ENCODE peak calls at places on chromosome 10, in seven cellular contexts. One of them, this sample, is unnamed.

GRCh38 chr10:101817542-101818118 is 614 bp downstream of the OGA start:
- DNase-seq in hepatocyte: peak; percentile 90
- DNase-seq in upper lobe of right lung: peak; percentile 94
- DNase-seq in spleen: peak; percentile 93
- DNase-seq in CD8-positive, alpha-beta memory T cell: no peak
- DNase-seq in brain microvascular endothelial cell: peak; percentile 92
- DNase-seq in heart left ventricle: peak; percentile 88
- DNase-seq in this sample: peak; percentile 90

GRCh38 chr10:131193923-131194322 is 117.6 kb downstream of the TCERG1L start:
- DNase-seq in hepatocyte: no peak
- DNase-seq in upper lobe of right lung: peak; percentile 40
- DNase-seq in spleen: peak; percentile 58
- DNase-seq in CD8-positive, alpha-beta memory T cell: no peak
- DNase-seq in brain microvascular endothelial cell: no peak
- DNase-seq in heart left ventricle: no peak
- DNase-seq in this sample: no peak

GRCh38 chr10:30818010-30818660 is 188.6 kb upstream of the LYZL2 start:
- DNase-seq in hepatocyte: no peak
- DNase-seq in upper lobe of right lung: no peak
- DNase-seq in spleen: peak; percentile 85
- DNase-seq in CD8-positive, alpha-beta memory T cell: no peak
- DNase-seq in brain microvascular endothelial cell: peak; percentile 43
- DNase-seq in heart left ventricle: peak; percentile 83
- DNase-seq in this sample: peak; percentile 60

GRCh38 chr10:34282186-34282585 is 532.9 kb downstream of the PARD3 start:
- DNase-seq in hepatocyte: no peak
- DNase-seq in upper lobe of right lung: no peak
- DNase-seq in spleen: no peak
- DNase-seq in CD8-positive, alpha-beta memory T cell: no peak
- DNase-seq in brain microvascular endothelial cell: no peak
- DNase-seq in heart left ventricle: no peak
- DNase-seq in this sample: no peak

GRCh38 chr10:71646051-71646450 is 73.5 kb downstream of the C10orf105 start:
- DNase-seq in hepatocyte: no peak
- DNase-seq in upper lobe of right lung: no peak
- DNase-seq in spleen: no peak
- DNase-seq in CD8-positive, alpha-beta memory T cell: no peak
- DNase-seq in brain microvascular endothelial cell: no peak
- DNase-seq in heart left ventricle: no peak
- DNase-seq in this sample: no peak

GRCh38 chr10:122151121-122151694 is 119.9 kb upstream of the BTBD16 start:
- DNase-seq in hepatocyte: no peak
- DNase-seq in upper lobe of right lung: peak; percentile 55
- DNase-seq in spleen: peak; percentile 46
- DNase-seq in CD8-positive, alpha-beta memory T cell: no peak
- DNase-seq in brain microvascular endothelial cell: no peak
- DNase-seq in heart left ventricle: no peak
- DNase-seq in this sample: no peak

GRCh38 chr10:22681783-22682183 is 32.6 kb downstream of the PIP4K2A start:
- DNase-seq in hepatocyte: peak; percentile 48
- DNase-seq in upper lobe of right lung: no peak
- DNase-seq in spleen: no peak
- DNase-seq in CD8-positive, alpha-beta memory T cell: peak; percentile 54
- DNase-seq in brain microvascular endothelial cell: peak; percentile 81
- DNase-seq in heart left ventricle: no peak
- DNase-seq in this sample: no peak

GRCh38 chr10:62626817-62627216 is 177.7 kb upstream of the ADO start:
- DNase-seq in hepatocyte: no peak
- DNase-seq in upper lobe of right lung: no peak
- DNase-seq in spleen: no peak
- DNase-seq in CD8-positive, alpha-beta memory T cell: no peak
- DNase-seq in brain microvascular endothelial cell: peak; percentile 31
- DNase-seq in heart left ventricle: no peak
- DNase-seq in this sample: no peak

GRCh38 chr10:110560012-110560411 is 7.5 kb upstream of the SMC3 start:
- DNase-seq in hepatocyte: no peak
- DNase-seq in upper lobe of right lung: no peak
- DNase-seq in spleen: no peak
- DNase-seq in CD8-positive, alpha-beta memory T cell: no peak
- DNase-seq in brain microvascular endothelial cell: no peak
- DNase-seq in heart left ventricle: no peak
- DNase-seq in this sample: no peak

GRCh38 chr10:119496282-119496681 is 46.2 kb downstream of the RGS10 start:
- DNase-seq in hepatocyte: no peak
- DNase-seq in upper lobe of right lung: no peak
- DNase-seq in spleen: no peak
- DNase-seq in CD8-positive, alpha-beta memory T cell: no peak
- DNase-seq in brain microvascular endothelial cell: no peak
- DNase-seq in heart left ventricle: no peak
- DNase-seq in this sample: no peak

GRCh38 chr10:103021897-103022286 is 103.8 kb downstream of the CNNM2 start:
- DNase-seq in hepatocyte: peak; percentile 38
- DNase-seq in upper lobe of right lung: no peak
- DNase-seq in spleen: no peak
- DNase-seq in CD8-positive, alpha-beta memory T cell: no peak
- DNase-seq in brain microvascular endothelial cell: peak; percentile 93
- DNase-seq in heart left ventricle: no peak
- DNase-seq in this sample: no peak

GRCh38 chr10:125002423-125003145 is 60.7 kb downstream of the ZRANB1 start:
- DNase-seq in hepatocyte: no peak
- DNase-seq in upper lobe of right lung: peak; percentile 57
- DNase-seq in spleen: peak; percentile 69
- DNase-seq in CD8-positive, alpha-beta memory T cell: no peak
- DNase-seq in brain microvascular endothelial cell: no peak
- DNase-seq in heart left ventricle: peak; percentile 53
- DNase-seq in this sample: peak; percentile 13

GRCh38 chr10:46096426-46096825 is 50.4 kb upstream of the MSMB start:
- DNase-seq in hepatocyte: no peak
- DNase-seq in upper lobe of right lung: no peak
- DNase-seq in spleen: no peak
- DNase-seq in CD8-positive, alpha-beta memory T cell: no peak
- DNase-seq in brain microvascular endothelial cell: peak; percentile 44
- DNase-seq in heart left ventricle: no peak
- DNase-seq in this sample: no peak

GRCh38 chr10:3811331-3811870 is 26.4 kb upstream of the KLF6 start:
- DNase-seq in hepatocyte: peak; percentile 55
- DNase-seq in upper lobe of right lung: no peak
- DNase-seq in spleen: no peak
- DNase-seq in CD8-positive, alpha-beta memory T cell: peak; percentile 56
- DNase-seq in brain microvascular endothelial cell: peak; percentile 80
- DNase-seq in heart left ventricle: no peak
- DNase-seq in this sample: no peak
- H3K27ac ChIP-seq in hepatocyte: peak overlapping the region; percentile 94
- H3K27ac ChIP-seq in upper lobe of right lung: peak overlapping the region; percentile 88
- H3K27ac ChIP-seq in spleen: peak overlapping the region; percentile 61
- H3K27ac ChIP-seq in CD8-positive, alpha-beta memory T cell: peak overlapping the region; percentile 98
- H3K27ac ChIP-seq in brain microvascular endothelial cell: peak overlapping the region; percentile 92
- H3K27ac ChIP-seq in heart left ventricle: peak overlapping the region; percentile 75
- H3K27ac ChIP-seq in this sample: peak overlapping the region; percentile 81

GRCh38 chr10:133365461-133366129 is 7.6 kb downstream of the ECHS1 start:
- DNase-seq in hepatocyte: no peak
- DNase-seq in upper lobe of right lung: no peak
- DNase-seq in spleen: no peak
- DNase-seq in CD8-positive, alpha-beta memory T cell: no peak
- DNase-seq in brain microvascular endothelial cell: no peak
- DNase-seq in heart left ventricle: no peak
- DNase-seq in this sample: no peak
- H3K36me3 ChIP-seq in hepatocyte: no peaks in the 10 kb centered on the region
- H3K36me3 ChIP-seq in upper lobe of right lung: peaks cover 70% of the 10 kb centered on the region
- H3K36me3 ChIP-seq in spleen: peaks cover 86% of the 10 kb centered on the region
- H3K36me3 ChIP-seq in CD8-positive, alpha-beta memory T cell: peaks cover 10% of the 10 kb centered on the region
- H3K36me3 ChIP-seq in brain microvascular endothelial cell: peaks cover 60% of the 10 kb centered on the region
- H3K36me3 ChIP-seq in heart left ventricle: peaks cover 89% of the 10 kb centered on the region
- H3K36me3 ChIP-seq in this sample: peaks cover 83% of the 10 kb centered on the region

GRCh38 chr10:85950921-85951320 is 415.7 kb downstream of the GRID1 start:
- DNase-seq in hepatocyte: no peak
- DNase-seq in upper lobe of right lung: no peak
- DNase-seq in spleen: no peak
- DNase-seq in CD8-positive, alpha-beta memory T cell: no peak
- DNase-seq in brain microvascular endothelial cell: no peak
- DNase-seq in heart left ventricle: no peak
- DNase-seq in this sample: no peak

GRCh38 chr10:85946713-85947326 is 419.8 kb downstream of the GRID1 start:
- DNase-seq in hepatocyte: no peak
- DNase-seq in upper lobe of right lung: no peak
- DNase-seq in spleen: no peak
- DNase-seq in CD8-positive, alpha-beta memory T cell: no peak
- DNase-seq in brain microvascular endothelial cell: no peak
- DNase-seq in heart left ventricle: no peak
- DNase-seq in this sample: no peak
- H3K4me3 ChIP-seq in hepatocyte: no peak overlapping the region
- H3K4me3 ChIP-seq in upper lobe of right lung: no peak overlapping the region
- H3K4me3 ChIP-seq in spleen: no peak overlapping the region
- H3K4me3 ChIP-seq in CD8-positive, alpha-beta memory T cell: no peak overlapping the region
- H3K4me3 ChIP-seq in brain microvascular endothelial cell: no peak overlapping the region
- H3K4me3 ChIP-seq in heart left ventricle: no peak overlapping the region
- H3K4me3 ChIP-seq in this sample: no peak overlapping the region

DNA sequence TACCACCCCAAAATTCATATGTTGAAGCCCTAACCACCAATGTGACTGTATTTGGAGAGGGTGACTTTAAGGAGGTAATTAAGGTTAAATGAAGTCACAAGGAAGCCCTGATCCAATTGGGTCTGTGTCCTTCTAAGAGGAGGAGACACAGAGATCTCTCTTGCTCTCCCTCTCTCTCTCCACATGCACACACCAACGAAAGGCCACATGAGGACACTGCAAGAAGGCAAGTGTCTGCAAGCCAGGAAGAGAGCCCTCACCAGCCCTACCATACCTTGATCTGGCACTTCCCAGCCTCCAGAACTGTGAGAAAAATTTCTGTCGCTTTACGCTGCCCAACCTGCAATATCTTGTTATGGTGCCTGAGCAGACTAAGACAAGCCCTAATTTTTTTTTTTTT is 56.0 kb upstream of the NEBL start:
- DNase-seq in hepatocyte: no peak
- DNase-seq in upper lobe of right lung: no peak
- DNase-seq in spleen: no peak
- DNase-seq in CD8-positive, alpha-beta memory T cell: no peak
- DNase-seq in brain microvascular endothelial cell: no peak
- DNase-seq in heart left ventricle: no peak
- DNase-seq in this sample: no peak
- H3K27ac ChIP-seq in hepatocyte: no peak overlapping the region
- H3K27ac ChIP-seq in upper lobe of right lung: no peak overlapping the region
- H3K27ac ChIP-seq in spleen: no peak overlapping the region
- H3K27ac ChIP-seq in CD8-positive, alpha-beta memory T cell: no peak overlapping the region
- H3K27ac ChIP-seq in brain microvascular endothelial cell: no peak overlapping the region
- H3K27ac ChIP-seq in heart left ventricle: no peak overlapping the region
- H3K27ac ChIP-seq in this sample: no peak overlapping the region

GRCh38 chr10:79116363-79116762 is 47.6 kb downstream of the ZMIZ1 start:
- DNase-seq in hepatocyte: no peak
- DNase-seq in upper lobe of right lung: no peak
- DNase-seq in spleen: peak; percentile 73
- DNase-seq in CD8-positive, alpha-beta memory T cell: peak; percentile 12
- DNase-seq in brain microvascular endothelial cell: no peak
- DNase-seq in heart left ventricle: no peak
- DNase-seq in this sample: no peak
- H3K36me3 ChIP-seq in hepatocyte: no peaks in the 10 kb centered on the region
- H3K36me3 ChIP-seq in upper lobe of right lung: peaks cover 27% of the 10 kb centered on the region
- H3K36me3 ChIP-seq in spleen: peaks cover 28% of the 10 kb centered on the region
- H3K36me3 ChIP-seq in CD8-positive, alpha-beta memory T cell: peaks cover 5% of the 10 kb centered on the region
- H3K36me3 ChIP-seq in brain microvascular endothelial cell: peaks cover 22% of the 10 kb centered on the region
- H3K36me3 ChIP-seq in heart left ventricle: peaks cover 27% of the 10 kb centered on the region
- H3K36me3 ChIP-seq in this sample: peaks cover 35% of the 10 kb centered on the region

DNA sequence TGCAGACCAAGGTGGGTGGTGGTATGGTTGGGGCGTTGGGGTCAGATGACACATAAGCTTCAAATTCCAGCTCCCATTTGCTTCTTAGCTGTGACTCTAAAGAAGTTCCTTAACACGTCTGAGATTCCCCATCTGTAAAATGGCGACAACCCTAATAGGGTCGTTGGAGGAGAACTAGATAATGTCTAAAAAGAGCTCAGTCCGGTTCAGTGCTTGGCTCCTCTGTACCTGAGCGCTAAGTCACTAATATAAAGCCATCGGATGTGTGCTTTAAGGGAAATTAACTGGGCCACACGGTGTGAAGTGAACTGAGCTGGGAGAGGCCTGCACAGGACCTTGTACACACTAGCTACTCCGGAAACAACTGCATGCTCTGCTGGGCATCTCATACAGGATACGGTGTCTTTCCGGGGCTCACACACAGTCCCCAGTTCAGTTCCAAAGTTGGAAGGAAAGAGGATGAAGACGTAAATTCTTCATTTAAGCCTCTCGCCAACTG is 476 bp upstream of the ZFYVE27 start:
- DNase-seq in hepatocyte: no peak
- DNase-seq in upper lobe of right lung: no peak
- DNase-seq in spleen: no peak
- DNase-seq in CD8-positive, alpha-beta memory T cell: no peak
- DNase-seq in brain microvascular endothelial cell: no peak
- DNase-seq in heart left ventricle: no peak
- DNase-seq in this sample: no peak
- H3K4me3 ChIP-seq in hepatocyte: no peak overlapping the region
- H3K4me3 ChIP-seq in upper lobe of right lung: peak overlapping the region; percentile 99
- H3K4me3 ChIP-seq in spleen: peak overlapping the region; percentile 91
- H3K4me3 ChIP-seq in CD8-positive, alpha-beta memory T cell: peak overlapping the region; percentile 96
- H3K4me3 ChIP-seq in brain microvascular endothelial cell: no peak overlapping the region
- H3K4me3 ChIP-seq in heart left ventricle: peak overlapping the region; percentile 99
- H3K4me3 ChIP-seq in this sample: peak overlapping the region; percentile 70

DNA sequence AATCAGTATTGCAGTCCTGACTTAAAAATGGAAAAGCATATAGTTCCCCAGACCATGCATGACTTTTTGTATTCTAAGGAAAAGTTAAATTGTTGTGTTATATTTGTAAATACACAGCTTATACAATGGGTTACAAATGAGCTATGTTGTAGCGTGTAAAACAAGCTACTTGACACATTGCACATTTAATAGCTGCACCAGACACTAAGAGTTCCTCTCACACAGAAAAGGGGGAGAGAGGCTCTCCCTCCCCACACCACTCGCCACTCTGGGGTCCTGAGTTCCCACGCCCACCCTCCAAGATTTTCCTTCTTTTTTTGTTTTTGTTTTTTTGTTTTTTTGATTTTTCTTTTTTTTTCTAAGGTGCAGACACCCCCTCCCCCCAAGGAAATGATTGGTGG is 6.3 kb downstream of the KLF6 start:
- DNase-seq in hepatocyte: no peak
- DNase-seq in upper lobe of right lung: no peak
- DNase-seq in spleen: no peak
- DNase-seq in CD8-positive, alpha-beta memory T cell: no peak
- DNase-seq in brain microvascular endothelial cell: no peak
- DNase-seq in heart left ventricle: no peak
- DNase-seq in this sample: no peak
- H3K27ac ChIP-seq in hepatocyte: peak overlapping the region; percentile 77
- H3K27ac ChIP-seq in upper lobe of right lung: peak overlapping the region; percentile 100
- H3K27ac ChIP-seq in spleen: peak overlapping the region; percentile 100
- H3K27ac ChIP-seq in CD8-positive, alpha-beta memory T cell: no peak overlapping the region
- H3K27ac ChIP-seq in brain microvascular endothelial cell: peak overlapping the region; percentile 97
- H3K27ac ChIP-seq in heart left ventricle: peak overlapping the region; percentile 96
- H3K27ac ChIP-seq in this sample: peak overlapping the region; percentile 98

GRCh38 chr10:36748128-36748871 is 377.1 kb upstream of the ANKRD30A start:
- DNase-seq in hepatocyte: no peak
- DNase-seq in upper lobe of right lung: no peak
- DNase-seq in spleen: peak; percentile 61
- DNase-seq in CD8-positive, alpha-beta memory T cell: no peak
- DNase-seq in brain microvascular endothelial cell: no peak
- DNase-seq in heart left ventricle: no peak
- DNase-seq in this sample: no peak
- H3K36me3 ChIP-seq in hepatocyte: no peaks in the 10 kb centered on the region
- H3K36me3 ChIP-seq in upper lobe of right lung: no peaks in the 10 kb centered on the region
- H3K36me3 ChIP-seq in spleen: no peaks in the 10 kb centered on the region
- H3K36me3 ChIP-seq in CD8-positive, alpha-beta memory T cell: no peaks in the 10 kb centered on the region
- H3K36me3 ChIP-seq in brain microvascular endothelial cell: no peaks in the 10 kb centered on the region
- H3K36me3 ChIP-seq in heart left ventricle: no peaks in the 10 kb centered on the region
- H3K36me3 ChIP-seq in this sample: no peaks in the 10 kb centered on the region

This sample was measured in heart right ventricle.